ENCODE peak calls at places on chromosome 12, in four cellular contexts. G, L, Y and F are unnamed samples.

GRCh38 chr12:101230547-101230946 is 20.5 kb upstream of the SLC5A8 start:
- DNase-seq in L (no peak), G (peak; percentile 72), Y (peak; percentile 75), F (peak; percentile 58)

GRCh38 chr12:40144023-40144422 is 38.1 kb upstream of the SLC2A13 start:
- DNase-seq in L (no peak), G (no peak), Y (no peak), F (no peak)

GRCh38 chr12:28568709-28569108 is 378.5 kb downstream of the CCDC91 start:
- DNase-seq in Y (no peak), G (no peak), L (no peak), F (peak; percentile 59)

GRCh38 chr12:57609091-57609780 is 2.0 kb upstream of the ARHGEF25 start:
- DNase-seq in G (no peak), L (no peak), Y (no peak), F (no peak)

GRCh38 chr12:34097213-34097612 is 74.9 kb downstream of the ALG10 start:
- DNase-seq in L (no peak), G (no peak), Y (no peak), F (no peak)

GRCh38 chr12:14910090-14910915 is 24.6 kb upstream of the MGP start:
- DNase-seq in L (no peak), Y (no peak), G (peak; percentile 67), F (no peak)

GRCh38 chr12:111455448-111456320 is 50.0 kb downstream of the SH2B3 start:
- DNase-seq in L (no peak), G (no peak), Y (peak; percentile 65), F (no peak)

GRCh38 chr12:84150226-84150625 is 762.4 kb downstream of the SLC6A15 start:
- DNase-seq in L (no peak), G (no peak), Y (no peak), F (no peak)

GRCh38 chr12:1054103-1054838 is 63.2 kb downstream of the ERC1 start:
- DNase-seq in Y (no peak), L (peak; percentile 36), G (no peak), F (no peak)

GRCh38 chr12:116353958-116354357 is 76.5 kb upstream of the MED13L start:
- DNase-seq in L (no peak), G (no peak), Y (no peak), F (no peak)

GRCh38 chr12:18700254-18700653 is 37.6 kb downstream of the PLCZ1 start:
- DNase-seq in Y (peak; percentile 74), L (no peak), G (no peak), F (no peak)

GRCh38 chr12:131849700-131850553 is 21.7 kb downstream of the MMP17 start:
- DNase-seq in Y (no peak), L (no peak), G (no peak), F (no peak)

GRCh38 chr12:25054783-25055144 is 105.9 kb upstream of the BCAT1 start:
- DNase-seq in L (no peak), G (no peak), Y (no peak), F (no peak)

GRCh38 chr12:63150255-63151060 is 543 bp downstream of the AVPR1A start:
- DNase-seq in Y (no peak), G (no peak), L (no peak), F (no peak)

GRCh38 chr12:48106574-48107251 is 834 bp upstream of the SENP1 start:
- DNase-seq in Y (no peak), L (no peak), G (no peak), F (no peak)

GRCh38 chr12:108129017-108129812 is at the start of gene WSCD2:
- DNase-seq in L (no peak), G (peak; percentile 30), Y (no peak), F (no peak)